ENCODE peak calls at places on chromosome X, in nine cellular contexts. C, M, Q, B, U, F, X, P and S are unnamed samples.

GRCh38 chrX:75303795-75304194 is 29.9 kb downstream of the UPRT start:
- DNase-seq in C (peak), M (no peak), Q (no peak), B (peak), U (no peak), F (no peak), X (peak), P (no peak), S (no peak)

GRCh38 chrX:37783284-37783683 is 3.4 kb downstream of the CYBB start:
- DNase-seq in C (no peak), M (no peak), Q (no peak), B (no peak), U (no peak), F (no peak), X (no peak), P (no peak), S (no peak)

GRCh38 chrX:47497274-47497673 is 14.3 kb upstream of the ZNF41 start:
- DNase-seq in C (peak), M (no peak), Q (no peak), B (peak), U (no peak), F (no peak), X (no peak), P (no peak), S (peak)

GRCh38 chrX:155888139-155888538 is 7.0 kb downstream of the VAMP7 start:
- DNase-seq in C (peak), M (no peak), Q (no peak), B (peak), U (no peak), F (no peak), X (peak), P (no peak), S (peak)

GRCh38 chrX:107738272-107738671 is 37.3 kb downstream of the TSC22D3 start:
- DNase-seq in C (no peak), M (no peak), Q (no peak), B (no peak), U (no peak), F (no peak), X (no peak), P (no peak), S (no peak)

GRCh38 chrX:119721926-119722325 is 29.0 kb upstream of the SEPTIN6 start:
- DNase-seq in C (no peak), M (no peak), Q (no peak), B (no peak), U (no peak), F (no peak), X (no peak), P (no peak), S (no peak)

GRCh38 chrX:26918633-26919032 is 544.5 kb downstream of the PPP4R3C start:
- DNase-seq in C (peak), M (peak), Q (no peak), B (no peak), U (no peak), F (no peak), X (no peak), P (no peak), S (peak)

GRCh38 chrX:22135171-22135711 is 103.1 kb downstream of the PHEX start:
- DNase-seq in C (peak), M (no peak), Q (no peak), B (peak), U (no peak), F (no peak), X (no peak), P (no peak), S (no peak)

GRCh38 chrX:12997898-12998687 is 23.2 kb downstream of the TMSB4X start:
- DNase-seq in C (no peak), M (peak), Q (no peak), B (no peak), U (no peak), F (no peak), X (no peak), P (no peak), S (no peak)

GRCh38 chrX:13080128-13080795 is 35.8 kb upstream of the FAM9C start:
- DNase-seq in C (no peak), M (no peak), Q (no peak), B (no peak), U (no peak), F (no peak), X (no peak), P (no peak), S (no peak)

GRCh38 chrX:49884290-49884862 is 5.1 kb downstream of the USP27X start:
- DNase-seq in C (peak), M (peak), Q (peak), B (peak), U (peak), F (peak), X (no peak), P (no peak), S (peak)

GRCh38 chrX:139831689-139832456 is 101.0 kb downstream of the ATP11C start:
- DNase-seq in C (peak), M (peak), Q (no peak), B (peak), U (peak), F (no peak), X (no peak), P (no peak), S (peak)

GRCh38 chrX:48540015-48540350 is 469 bp downstream of the TBC1D25 start:
- DNase-seq in C (peak), M (no peak), Q (no peak), B (peak), U (no peak), F (no peak), X (no peak), P (peak), S (peak)

GRCh38 chrX:124349054-124349453 is 2.7 kb downstream of the SH2D1A start:
- DNase-seq in C (no peak), M (no peak), Q (no peak), B (no peak), U (no peak), F (no peak), X (no peak), P (no peak), S (no peak)

GRCh38 chrX:124358796-124359386 is 12.5 kb downstream of the SH2D1A start:
- DNase-seq in C (no peak), M (no peak), Q (no peak), B (no peak), U (no peak), F (no peak), X (no peak), P (no peak), S (no peak)

DNA sequence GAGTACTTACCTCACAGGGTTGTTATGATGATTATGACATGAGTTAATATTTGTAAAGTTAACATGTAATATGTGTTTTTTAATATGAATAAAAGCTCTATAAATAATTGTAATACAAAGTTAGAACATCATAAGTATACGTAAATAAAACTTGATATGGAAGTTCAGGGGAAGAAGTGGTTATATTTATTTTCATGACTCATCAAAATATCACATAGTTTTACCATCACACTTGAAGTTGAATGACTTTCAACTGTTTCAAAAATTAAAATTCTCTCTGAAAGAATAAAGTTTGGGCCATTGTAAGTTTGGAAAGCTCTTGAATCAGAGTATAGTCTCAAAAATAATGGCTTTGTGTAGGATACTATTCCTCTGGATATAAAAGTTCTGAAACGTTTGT is 8.3 kb downstream of the SH2D1A start:
- DNase-seq in C (no peak), M (no peak), Q (no peak), B (no peak), U (no peak), F (no peak), X (no peak), P (no peak), S (no peak)
- H3K4me3 ChIP-seq in C (no peak), M (no peak), Q (no peak), B (no peak), U (no peak), F (no peak), X (no peak), P (no peak), S (no peak)

DNA sequence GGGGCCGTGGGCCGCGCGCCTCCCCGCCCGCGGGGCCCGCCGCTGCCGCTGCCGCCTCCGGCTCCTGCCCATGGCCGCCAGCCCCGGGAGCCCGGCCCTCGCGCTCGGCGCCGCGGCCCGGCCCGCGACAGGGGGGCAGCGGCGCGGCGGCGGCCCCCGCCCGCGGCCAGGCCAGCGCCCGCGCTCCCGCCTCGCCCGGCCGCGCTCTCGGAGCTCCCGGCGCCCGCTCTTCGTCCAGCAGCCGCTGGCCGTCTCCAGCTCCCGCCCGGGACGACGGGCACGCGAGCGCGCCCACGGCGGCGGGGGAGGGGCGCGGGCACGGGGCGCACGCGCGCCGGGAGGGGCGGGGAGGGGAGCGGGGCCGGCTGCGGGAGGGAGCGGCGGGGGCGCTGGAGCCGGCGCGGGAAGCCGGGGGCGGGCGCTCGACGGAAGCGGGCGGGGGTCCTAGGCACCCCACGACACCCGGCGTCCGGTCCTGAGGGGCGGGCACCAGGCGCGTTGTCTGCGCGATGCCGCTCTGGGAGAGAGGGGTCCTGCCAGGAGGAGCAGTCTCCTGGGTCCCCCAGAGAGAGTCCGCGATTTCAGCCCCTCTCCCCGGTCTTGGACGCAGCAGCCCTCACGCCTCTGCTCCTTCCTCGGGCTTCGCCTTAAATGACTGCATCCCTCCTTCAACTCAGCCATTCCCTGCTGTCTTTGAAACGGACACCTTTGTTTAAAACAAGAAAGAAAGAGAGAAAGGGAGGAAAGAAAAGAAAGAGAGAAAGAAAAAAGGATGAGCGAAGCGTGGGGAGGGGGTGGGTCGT is 489 bp upstream of the PDZD4 start:
- DNase-seq in C (no peak), M (peak), Q (peak), B (peak), U (no peak), F (no peak), X (no peak), P (no peak), S (no peak)
- H3K4me3 ChIP-seq in C (no peak), M (peak), Q (peak), B (no peak), U (peak), F (peak), X (no peak), P (no peak), S (peak)

GRCh38 chrX:41337140-41337539 is 3.2 kb downstream of the DDX3X start:
- DNase-seq in C (no peak), M (no peak), Q (no peak), B (no peak), U (no peak), F (no peak), X (no peak), P (no peak), S (no peak)

GRCh38 chrX:41338422-41338821 is 4.5 kb downstream of the DDX3X start:
- DNase-seq in C (no peak), M (no peak), Q (no peak), B (peak), U (no peak), F (no peak), X (no peak), P (no peak), S (no peak)

GRCh38 chrX:41335590-41336331 is 1.8 kb downstream of the DDX3X start:
- DNase-seq in C (peak), M (no peak), Q (no peak), B (peak), U (no peak), F (no peak), X (no peak), P (no peak), S (no peak)

GRCh38 chrX:41336447-41336846 is 2.5 kb downstream of the DDX3X start:
- DNase-seq in C (no peak), M (no peak), Q (no peak), B (no peak), U (no peak), F (no peak), X (no peak), P (no peak), S (no peak)

DNA sequence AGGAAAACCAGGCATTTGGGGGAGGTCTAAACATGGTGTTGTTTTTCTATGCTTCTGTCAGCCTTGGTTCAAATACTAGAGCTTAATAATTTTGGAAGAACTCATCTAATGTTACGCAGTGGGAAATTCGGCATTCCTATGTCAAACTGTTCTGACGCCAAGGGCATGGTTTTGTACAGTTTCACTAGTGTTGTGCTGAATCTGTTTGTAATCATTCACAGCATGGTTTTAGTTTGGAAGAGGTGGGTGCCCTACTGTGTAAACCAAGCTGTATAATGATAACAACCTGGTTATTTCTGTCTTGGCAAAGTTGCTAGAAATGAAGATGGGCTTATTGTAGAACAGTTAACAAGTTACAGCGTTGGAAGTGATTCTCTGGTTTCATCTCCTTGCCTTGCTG is 5.2 kb downstream of the DDX3X start:
- DNase-seq in C (no peak), M (no peak), Q (no peak), B (peak), U (no peak), F (no peak), X (no peak), P (no peak), S (no peak)
- H3K4me3 ChIP-seq in C (no peak), M (no peak), Q (no peak), B (peak), U (peak), F (peak), X (no peak), P (no peak), S (no peak)

GRCh38 chrX:39859991-39860861 is 237.5 kb downstream of the BCOR start:
- DNase-seq in C (peak), M (peak), Q (no peak), B (peak), U (peak), F (no peak), X (no peak), P (peak), S (no peak)
- H3K4me3 ChIP-seq in C (no peak), M (no peak), Q (no peak), B (no peak), U (no peak), F (no peak), X (no peak), P (no peak), S (no peak)

DNA sequence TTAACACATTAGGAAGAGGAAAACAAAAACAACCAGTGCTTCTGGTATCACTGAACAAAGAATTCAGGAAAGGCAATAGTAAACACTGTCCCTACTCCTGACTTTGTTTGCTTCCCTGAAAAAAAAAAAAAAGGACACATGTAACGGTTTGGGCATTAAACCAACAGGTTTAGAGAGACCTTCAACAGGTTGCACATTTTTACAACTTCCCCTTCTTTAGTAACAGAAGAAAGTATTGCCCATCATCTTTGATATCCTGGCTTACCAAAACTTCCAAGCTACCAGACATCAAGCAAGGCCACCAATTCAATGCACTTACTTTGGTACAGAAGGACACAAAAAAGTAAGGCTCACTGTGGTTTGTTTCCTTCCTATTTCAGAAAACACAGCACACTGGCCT is 131.9 kb upstream of the MAP3K15 start:
- DNase-seq in C (no peak), M (no peak), Q (no peak), B (no peak), U (no peak), F (no peak), X (no peak), P (no peak), S (no peak)
- H3K4me3 ChIP-seq in C (no peak), M (no peak), Q (no peak), B (no peak), U (no peak), F (no peak), X (no peak), P (no peak), S (no peak)

GRCh38 chrX:69615779-69616519 is at the start of gene EDA:
- DNase-seq in C (peak), M (peak), Q (peak), B (peak), U (peak), F (peak), X (no peak), P (no peak), S (peak)

GRCh38 chrX:69618803-69619202 is 2.9 kb downstream of the EDA start:
- DNase-seq in C (peak), M (peak), Q (no peak), B (peak), U (no peak), F (no peak), X (no peak), P (no peak), S (peak)

GRCh38 chrX:69614896-69615295 is 1.0 kb upstream of the EDA start:
- DNase-seq in C (peak), M (no peak), Q (no peak), B (no peak), U (peak), F (no peak), X (no peak), P (no peak), S (no peak)

GRCh38 chrX:69615323-69615722 is 590 bp upstream of the EDA start:
- DNase-seq in C (no peak), M (peak), Q (no peak), B (no peak), U (no peak), F (no peak), X (no peak), P (no peak), S (no peak)

DNA sequence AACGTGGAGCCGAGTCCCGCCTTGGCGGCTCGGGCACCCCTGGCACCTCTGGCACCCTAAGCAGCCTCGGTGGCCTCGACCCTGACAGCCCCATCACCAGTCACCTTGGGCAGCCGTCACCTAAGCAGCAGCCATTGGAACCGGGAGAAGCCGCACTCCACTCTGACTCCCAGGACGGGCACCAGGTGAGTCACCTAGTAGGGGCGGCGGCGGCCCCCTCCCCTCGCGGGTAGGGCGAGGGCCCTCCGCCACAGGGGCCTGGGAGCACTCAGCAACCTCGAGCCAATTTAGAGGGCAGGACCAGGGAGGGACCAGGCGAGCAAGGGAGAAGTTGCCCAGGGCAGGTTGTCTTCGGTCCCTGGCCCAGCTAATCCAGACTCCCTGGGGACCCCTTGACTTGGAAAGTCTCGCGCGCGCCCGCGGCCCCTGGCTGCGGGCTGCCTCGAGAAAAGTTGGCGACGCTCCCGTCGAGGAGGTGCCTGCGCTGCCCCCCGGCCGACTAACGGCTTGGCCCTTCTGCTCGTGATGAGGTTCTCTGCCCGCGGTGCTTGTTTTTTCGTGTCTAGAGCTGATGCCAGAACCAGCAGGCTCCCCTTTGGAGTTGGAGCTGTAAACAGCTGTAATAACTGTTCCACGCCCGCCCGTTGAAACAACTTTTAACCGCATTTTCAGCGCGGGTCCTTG is 749 bp downstream of the EDA start:
- DNase-seq in C (no peak), M (peak), Q (peak), B (peak), U (peak), F (peak), X (no peak), P (no peak), S (peak)
- H3K4me3 ChIP-seq in C (peak), M (peak), Q (peak), B (peak), U (peak), F (peak), X (peak), P (no peak), S (peak)

GRCh38 chrX:54640103-54640428 is 110.0 kb downstream of the GNL3L start:
- DNase-seq in C (peak), M (no peak), Q (no peak), B (no peak), U (no peak), F (no peak), X (no peak), P (no peak), S (no peak)

GRCh38 chrX:54640721-54641120 is 110.7 kb downstream of the GNL3L start:
- DNase-seq in C (peak), M (no peak), Q (no peak), B (peak), U (no peak), F (no peak), X (no peak), P (no peak), S (no peak)

GRCh38 chrX:54641530-54641929 is 111.5 kb downstream of the GNL3L start:
- DNase-seq in C (peak), M (no peak), Q (no peak), B (no peak), U (no peak), F (no peak), X (no peak), P (no peak), S (no peak)

GRCh38 chrX:54639346-54640102 is 109.5 kb downstream of the GNL3L start:
- DNase-seq in C (peak), M (peak), Q (peak), B (peak), U (peak), F (peak), X (peak), P (peak), S (peak)

DNA sequence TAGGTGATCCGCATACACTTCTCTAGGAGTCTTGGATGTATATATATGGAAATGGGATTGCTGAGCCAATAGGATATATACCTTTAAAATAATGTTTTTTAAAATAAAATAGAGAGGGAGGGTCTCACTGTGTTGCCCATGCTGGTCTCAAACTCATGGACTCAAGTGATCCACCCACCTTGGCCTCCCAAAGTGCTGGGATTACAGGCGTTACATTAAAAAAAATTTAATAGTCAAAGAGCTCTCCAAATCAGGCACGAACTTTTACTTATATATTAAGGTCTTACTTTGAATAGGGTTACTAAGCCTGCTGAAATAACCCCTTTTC is 109.0 kb downstream of the GNL3L start:
- DNase-seq in C (no peak), M (no peak), Q (no peak), B (no peak), U (no peak), F (no peak), X (no peak), P (no peak), S (no peak)
- H3K4me3 ChIP-seq in C (peak), M (peak), Q (peak), B (peak), U (peak), F (peak), X (peak), P (peak), S (peak)

GRCh38 chrX:39823848-39824247 is 273.9 kb downstream of the BCOR start:
- DNase-seq in C (no peak), M (no peak), Q (no peak), B (no peak), U (no peak), F (no peak), X (no peak), P (no peak), S (peak)

GRCh38 chrX:39821709-39822095 is 276.1 kb downstream of the BCOR start:
- DNase-seq in C (no peak), M (no peak), Q (no peak), B (no peak), U (no peak), F (no peak), X (no peak), P (no peak), S (no peak)

GRCh38 chrX:39821011-39821708 is 276.6 kb downstream of the BCOR start:
- DNase-seq in C (peak), M (peak), Q (peak), B (peak), U (peak), F (no peak), X (no peak), P (no peak), S (peak)

GRCh38 chrX:39823424-39823823 is 274.3 kb downstream of the BCOR start:
- DNase-seq in C (no peak), M (no peak), Q (no peak), B (no peak), U (no peak), F (no peak), X (no peak), P (no peak), S (no peak)

GRCh38 chrX:39822133-39822748 is 275.5 kb downstream of the BCOR start:
- DNase-seq in C (no peak), M (no peak), Q (no peak), B (no peak), U (no peak), F (no peak), X (no peak), P (no peak), S (no peak)
- H3K4me3 ChIP-seq in C (no peak), M (peak), Q (no peak), B (no peak), U (no peak), F (no peak), X (no peak), P (no peak), S (no peak)